ENCODE peak calls at places on chromosomes 13 and 19, in eight cellular contexts. N is SK-N-SH, A is uterus, B is psoas muscle, D is ascending aorta, Z is IMR-90, O is adrenal gland, F is coronary artery. G is an unnamed sample.

GRCh38 chr19:51110666-51110971 is 2.4 kb upstream of the CTU1 start:
- DNase-seq in O (no peak), A (no peak), F (no peak), B (no peak), Z (no peak), N (no peak), D (no peak), G (no peak)

GRCh38 chr13:43136940-43137574 is 113.7 kb downstream of the DNAJC15 start:
- DNase-seq in A (no peak), O (no peak), D (no peak), N (peak), Z (no peak), B (no peak), F (no peak), G (no peak)

GRCh38 chr19:14149011-14149410 is 12.6 kb upstream of the ASF1B start:
- DNase-seq in B (no peak), D (no peak), A (no peak), N (no peak), O (no peak), F (no peak), Z (no peak), G (no peak)

GRCh38 chr19:33662391-33662790 is 40.6 kb downstream of the CHST8 start:
- DNase-seq in N (no peak), A (no peak), O (no peak), D (no peak), F (peak), B (no peak), Z (no peak), G (no peak)

GRCh38 chr13:25046985-25047660 is 48.8 kb upstream of the PABPC3 start:
- DNase-seq in D (no peak), O (no peak), A (no peak), Z (peak), B (no peak), N (peak), F (no peak), G (no peak)

GRCh38 chr13:113077566-113077952 is 28.0 kb upstream of the F7 start:
- DNase-seq in Z (no peak), B (peak), F (no peak), O (no peak), A (no peak), N (no peak), D (no peak), G (no peak)

GRCh38 chr13:45104294-45104693 is 16.0 kb upstream of the GTF2F2 start:
- DNase-seq in N (no peak), Z (no peak), B (no peak), D (no peak), A (no peak), F (no peak), O (no peak), G (no peak)

GRCh38 chr13:44305845-44306244 is 67.8 kb upstream of the SERP2 start:
- DNase-seq in O (no peak), A (no peak), F (peak), N (no peak), D (no peak), Z (peak), B (no peak), G (no peak)

GRCh38 chr19:33872445-33873320 is 76.0 kb downstream of the KCTD15 start:
- DNase-seq in A (no peak), N (no peak), D (no peak), B (no peak), F (no peak), O (no peak), Z (no peak), G (peak)

GRCh38 chr13:97883356-97883755 is 70.1 kb upstream of the IPO5 start:
- DNase-seq in D (no peak), Z (peak), B (no peak), O (no peak), A (no peak), F (no peak), N (no peak), G (no peak)

GRCh38 chr13:51922771-51923480 is 61.2 kb downstream of the CCDC70 start:
- DNase-seq in N (no peak), A (no peak), Z (no peak), B (no peak), O (no peak), F (peak), D (no peak), G (peak)

GRCh38 chr13:80454245-80454644 is 113.3 kb upstream of the SPRY2 start:
- DNase-seq in N (no peak), A (no peak), D (no peak), B (no peak), Z (peak), O (no peak), F (no peak), G (no peak)

GRCh38 chr13:42990147-42990990 is 1.7 kb downstream of the EPSTI1 start:
- DNase-seq in D (no peak), A (no peak), Z (peak), O (no peak), F (no peak), B (no peak), N (peak), G (no peak)

GRCh38 chr19:29326351-29326750 is 113.4 kb upstream of the UQCRFS1 start:
- DNase-seq in Z (no peak), B (no peak), A (no peak), O (no peak), D (no peak), N (no peak), F (peak), G (no peak)

GRCh38 chr13:100106005-100106404 is 17.1 kb downstream of the PCCA start:
- DNase-seq in N (no peak), B (no peak), F (no peak), O (no peak), A (no peak), D (no peak), Z (peak), G (no peak)

GRCh38 chr19:43618921-43619261 is 538 bp downstream of the ZNF428 start:
- DNase-seq in B (no peak), O (no peak), D (no peak), F (no peak), Z (peak), N (peak), A (no peak), G (no peak)

GRCh38 chr19:54415208-54415900 is at the start of gene TTYH1:
- DNase-seq in Z (no peak), D (no peak), F (no peak), O (no peak), A (no peak), N (peak), B (no peak), G (no peak)

GRCh38 chr19:40756502-40757110 is 5.6 kb downstream of the SNRPA start:
- DNase-seq in F (no peak), N (no peak), D (no peak), B (no peak), A (no peak), O (no peak), Z (no peak), G (no peak)

GRCh38 chr19:27774827-27775226 is 1438.1 kb downstream of the UQCRFS1 start:
- DNase-seq in B (no peak), A (no peak), N (no peak), O (no peak), F (no peak), Z (no peak), D (no peak), G (no peak)
- TF ChIP-seq CTCF in B (no peak), A (no peak), N (peak), O (peak), F (no peak), Z (peak), D (no peak), G (no peak)

DNA sequence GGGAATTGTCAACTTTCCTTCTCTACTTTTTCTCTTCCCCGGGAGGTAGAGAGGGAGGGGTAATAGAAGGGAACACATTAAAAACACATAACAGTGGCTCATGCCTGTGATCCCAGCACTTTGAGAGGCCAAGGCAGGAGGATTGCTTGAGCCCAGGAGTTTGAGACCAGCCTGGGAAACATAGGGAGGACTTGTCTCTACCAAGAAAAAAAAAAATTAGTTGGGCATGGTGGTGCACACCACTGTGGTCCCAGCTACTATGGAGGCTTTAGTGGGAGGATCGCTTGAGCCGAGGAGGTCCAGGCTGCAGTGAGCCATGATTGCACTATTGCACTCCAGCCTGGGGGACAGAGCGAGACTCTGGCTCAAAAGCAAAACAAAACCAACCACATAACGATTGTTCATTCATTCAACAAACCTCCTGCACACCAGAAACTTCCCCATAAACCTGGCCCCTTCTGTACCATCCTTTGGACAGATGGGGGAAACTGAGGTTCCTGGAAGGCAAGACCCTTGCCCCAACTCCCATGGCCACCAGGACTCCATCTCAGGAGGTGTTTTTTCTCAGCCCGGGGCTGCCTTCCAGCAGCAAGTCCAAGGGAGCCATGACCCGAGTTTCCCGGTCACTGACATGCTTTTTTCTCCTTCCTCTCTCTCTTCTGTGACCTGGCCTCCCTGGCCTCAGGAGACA is 4.2 kb downstream of the FOSB start:
- DNase-seq in B (no peak), A (no peak), F (no peak), Z (no peak), O (no peak), N (no peak), D (no peak), G (no peak)
- H3K4me3 ChIP-seq in B (no peak), A (no peak), F (peak), Z (no peak), O (no peak), N (no peak), D (no peak), G (no peak)

DNA sequence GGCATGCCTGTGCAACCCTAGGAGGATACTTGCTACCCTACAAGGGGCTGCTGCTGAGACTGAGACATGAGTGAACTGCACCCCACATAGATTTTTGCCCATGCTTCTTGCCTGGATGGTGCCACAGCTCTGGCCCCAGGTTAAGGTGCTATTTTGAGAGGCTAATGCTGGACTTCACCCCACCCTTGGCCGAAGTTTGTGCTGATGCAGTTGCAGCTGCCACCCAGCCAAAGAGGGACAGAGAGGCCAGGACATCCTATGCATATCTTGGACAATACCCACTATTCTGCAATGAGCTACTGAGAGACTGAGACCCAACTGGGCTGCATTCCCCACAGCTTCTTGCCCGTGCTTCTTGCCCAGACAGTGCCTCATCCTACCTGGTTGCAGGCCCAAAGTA is 34.6 kb downstream of the NHLRC3 start:
- DNase-seq in D (no peak), Z (no peak), N (no peak), F (no peak), O (no peak), B (no peak), A (no peak), G (no peak)
- TF ChIP-seq CTCF in D (no peak), Z (no peak), N (no peak), F (no peak), O (no peak), B (no peak), A (no peak), G (no peak)

GRCh38 chr13:38941353-38941945 is 49.2 kb downstream of the STOML3 start:
- DNase-seq in Z (no peak), N (no peak), F (no peak), A (no peak), D (no peak), O (no peak), B (no peak), G (no peak)
- H3K4me3 ChIP-seq in Z (no peak), N (no peak), F (no peak), A (no peak), D (no peak), O (no peak), B (no peak), G (no peak)

GRCh38 chr13:34013061-34013460 is 195.1 kb downstream of the RFC3 start:
- DNase-seq in A (no peak), F (no peak), Z (no peak), B (no peak), N (no peak), D (no peak), O (no peak), G (no peak)
- TF ChIP-seq CTCF in A (no peak), F (no peak), Z (no peak), B (no peak), N (no peak), D (no peak), O (no peak), G (no peak)

GRCh38 chr13:83881031-83881727 is 1.1 kb downstream of the SLITRK1 start:
- DNase-seq in D (no peak), N (no peak), Z (no peak), F (no peak), A (no peak), B (no peak), O (no peak), G (no peak)
- H3K4me3 ChIP-seq in D (peak), N (no peak), Z (no peak), F (no peak), A (no peak), B (no peak), O (no peak), G (no peak)

DNA sequence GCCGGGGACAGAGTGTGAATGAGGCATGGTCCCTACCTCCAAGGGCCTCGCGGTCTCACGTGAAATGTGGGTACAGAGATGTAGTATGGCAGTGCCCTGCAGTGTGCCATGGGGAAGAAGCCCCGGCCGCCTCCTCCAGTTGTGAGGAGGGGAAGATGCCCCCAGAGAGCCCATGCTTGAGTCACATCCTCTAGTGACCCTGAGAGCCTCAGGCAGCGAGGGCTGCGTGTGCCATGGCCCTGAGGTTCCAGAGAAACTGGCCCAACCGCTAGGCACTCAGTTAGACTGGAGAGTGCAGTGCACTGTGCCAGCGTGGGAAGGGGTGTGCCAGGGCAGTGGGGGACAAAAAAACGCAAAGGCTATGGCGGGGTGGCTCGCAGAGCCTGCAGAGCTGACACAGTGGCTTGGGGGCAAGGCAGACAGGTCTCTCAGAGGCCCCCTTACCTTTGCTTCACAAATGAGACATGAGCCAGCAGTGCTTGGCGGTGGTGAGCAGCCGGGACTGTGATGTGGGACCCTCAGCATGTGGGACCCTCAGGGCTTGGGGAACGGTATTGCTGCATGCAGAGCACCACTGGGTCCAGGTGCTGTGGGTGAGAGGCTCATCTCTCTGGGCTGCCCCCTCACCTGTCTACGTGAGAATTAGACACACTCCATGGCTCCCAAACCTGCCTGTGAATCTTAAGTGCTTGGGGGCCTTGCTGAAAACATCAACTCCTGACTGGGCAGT is 106.4 kb downstream of the COL4A2 start:
- DNase-seq in F (peak), O (peak), N (no peak), Z (no peak), B (no peak), A (no peak), D (no peak), G (no peak)
- TF ChIP-seq CTCF in F (no peak), O (no peak), N (no peak), Z (no peak), B (no peak), A (no peak), D (no peak), G (no peak)